ENCODE peak calls at places on chromosomes 1 and 21, in four cellular contexts. V is lung, G is stomach, I is left ventricle myocardium inferior. A is an unnamed sample.

GRCh38 chr21:36845070-36845469 is 121.4 kb downstream of the HLCS start:
- DNase-seq in V (no peak), G (no peak), I (no peak), A (no peak)

GRCh38 chr1:39866767-39867166 is 16.5 kb downstream of the TRIT1 start:
- DNase-seq in V (no peak), G (no peak), I (no peak), A (no peak)

GRCh38 chr1:17061486-17062271 is 7.8 kb upstream of the SDHB start:
- DNase-seq in V (no peak), G (no peak), I (no peak), A (no peak)

GRCh38 chr1:173853074-173853473 is 14.7 kb downstream of the GAS5 start:
- DNase-seq in V (no peak), G (no peak), I (no peak), A (no peak)

GRCh38 chr1:54714881-54715492 is 674 bp upstream of the TTC4 start:
- DNase-seq in V (no peak), G (no peak), I (no peak), A (no peak)

GRCh38 chr1:205144751-205145150 is 23.0 kb upstream of the RBBP5 start:
- DNase-seq in V (no peak), G (no peak), I (no peak), A (no peak)

GRCh38 chr1:41354956-41355355 is 6.3 kb upstream of the FOXO6 start:
- DNase-seq in V (no peak), G (no peak), I (no peak), A (no peak)

GRCh38 chr21:36759348-36760083 is 60.6 kb downstream of the SIM2 start:
- DNase-seq in V (no peak), G (no peak), I (no peak), A (no peak)

GRCh38 chr1:229383961-229384360 is 41.1 kb upstream of the CCSAP start:
- DNase-seq in V (no peak), G (no peak), I (no peak), A (no peak)

GRCh38 chr1:203186446-203187305 is at the start of gene CHI3L1:
- DNase-seq in V (peak), G (no peak), I (no peak), A (no peak)

GRCh38 chr1:201119206-201119814 is 7.1 kb upstream of the CACNA1S start:
- DNase-seq in V (peak), G (peak), I (no peak), A (no peak)

GRCh38 chr1:163046071-163046470 is 23.1 kb upstream of the RGS4 start:
- DNase-seq in V (no peak), G (no peak), I (no peak), A (no peak)

GRCh38 chr1:182408435-182409070 is 8.1 kb upstream of the TEDDM1 start:
- DNase-seq in V (no peak), G (no peak), I (no peak), A (no peak)

GRCh38 chr1:19858894-19859293 is 23.3 kb upstream of the OTUD3 start:
- DNase-seq in V (no peak), G (no peak), I (no peak), A (no peak)

GRCh38 chr1:2589331-2590232 is 3.0 kb downstream of the PRXL2B start:
- DNase-seq in V (no peak), G (no peak), I (no peak), A (no peak)

GRCh38 chr1:21262282-21263051 is 27.8 kb downstream of the ECE1 start:
- DNase-seq in V (no peak), G (peak), I (peak), A (peak)

GRCh38 chr1:46171872-46172271 is 3.0 kb upstream of the TSPAN1 start:
- DNase-seq in V (peak), G (peak), I (no peak), A (no peak)

GRCh38 chr21:34603002-34603709 is 11.8 kb downstream of the RCAN1 start:
- DNase-seq in V (peak), G (peak), I (peak), A (peak)

GRCh38 chr21:31173881-31174555 is 135.7 kb upstream of the KRTAP19-8 start:
- DNase-seq in V (no peak), G (peak), I (peak), A (no peak)

GRCh38 chr1:231162300-231162969 is 577 bp downstream of the TRIM67 start:
- DNase-seq in V (no peak), G (peak), I (no peak), A (no peak)

GRCh38 chr1:27671964-27672749 is at the start of gene IFI6:
- DNase-seq in V (peak), G (peak), I (peak), A (peak)
- TF ChIP-seq CTCF in V (peak), G (peak), I (peak), A (no peak)

DNA sequence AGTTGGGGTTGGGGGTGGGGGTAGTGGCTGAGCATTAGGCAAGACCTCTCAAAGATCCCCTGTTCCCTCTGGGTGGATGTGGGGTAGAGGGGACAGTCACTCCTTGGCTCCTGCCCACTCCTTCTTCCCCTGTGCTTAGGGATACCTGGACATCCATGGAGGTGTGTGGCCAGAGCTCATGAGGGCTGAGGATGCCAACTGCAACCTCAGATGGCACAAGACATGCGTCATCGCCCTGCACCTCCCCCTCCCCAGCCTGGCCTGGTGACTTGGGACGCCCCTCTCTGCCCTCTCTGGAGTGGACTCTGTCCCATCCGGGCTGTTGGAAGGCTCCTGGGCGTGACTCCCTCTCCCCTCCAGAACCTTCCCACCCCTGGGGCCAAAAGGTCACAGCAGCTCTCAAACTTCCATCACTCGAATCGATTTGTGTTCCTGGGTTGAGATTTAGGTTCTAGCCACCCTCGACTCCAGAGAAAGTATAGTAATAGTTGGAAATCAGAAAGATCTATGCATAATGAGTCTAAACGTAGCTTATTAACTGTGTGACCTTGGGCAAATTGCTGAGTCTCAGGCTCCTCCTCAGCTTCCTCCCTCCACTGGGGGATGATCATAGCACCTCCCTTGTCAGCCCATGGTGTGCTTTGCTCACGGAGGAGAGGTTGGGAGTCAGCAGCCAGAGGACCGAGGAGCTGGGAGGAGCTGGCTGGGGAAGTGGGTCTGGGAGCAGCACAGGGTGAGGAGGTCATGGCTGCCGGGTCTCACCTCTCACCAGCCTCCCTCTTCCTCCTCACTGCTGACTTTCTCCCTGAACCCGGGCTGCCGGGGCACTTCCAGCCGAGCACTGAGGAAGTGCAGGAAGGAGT is 2.2 kb upstream of the PTPN7 start:
- DNase-seq in V (no peak), G (no peak), I (no peak), A (no peak)
- H3K27ac ChIP-seq in V (no peak), G (peak), I (no peak), A (no peak)

GRCh38 chr1:11413907-11414495 is 65.0 kb upstream of the DISP3 start:
- DNase-seq in V (no peak), G (no peak), I (no peak), A (no peak)

GRCh38 chr1:11407301-11407994 is 71.5 kb upstream of the DISP3 start:
- DNase-seq in V (no peak), G (no peak), I (no peak), A (no peak)

GRCh38 chr1:11414921-11415538 is 63.9 kb upstream of the DISP3 start:
- DNase-seq in V (no peak), G (no peak), I (no peak), A (no peak)

GRCh38 chr1:11417162-11417561 is 61.8 kb upstream of the DISP3 start:
- DNase-seq in V (no peak), G (no peak), I (no peak), A (no peak)

DNA sequence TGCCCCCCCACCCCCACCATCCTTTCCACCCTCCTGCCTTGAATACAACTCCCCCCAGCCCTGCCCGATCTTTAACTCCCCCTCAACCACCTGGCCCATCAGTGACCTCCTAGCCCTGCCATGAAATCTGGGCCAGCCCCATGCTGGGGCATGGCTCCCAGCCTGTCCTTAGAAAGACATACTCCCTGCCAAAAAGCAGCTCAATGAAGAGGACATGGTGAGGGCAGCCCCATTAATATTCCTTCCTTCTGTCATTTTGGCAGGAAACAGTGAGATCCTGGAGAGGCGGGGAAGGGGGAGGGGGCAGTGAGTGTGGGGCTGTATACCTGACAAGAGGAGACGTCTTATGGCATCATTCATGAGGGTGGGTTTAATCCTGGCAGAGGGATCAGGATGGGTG is 66.8 kb upstream of the DISP3 start:
- DNase-seq in V (no peak), G (no peak), I (no peak), A (no peak)
- TF ChIP-seq CTCF in V (no peak), G (no peak), I (no peak), A (no peak)

GRCh38 chr21:42732033-42732410 is 78.6 kb downstream of the PDE9A start:
- DNase-seq in V (no peak), G (no peak), I (no peak), A (peak)
- H3K27ac ChIP-seq in V (no peak), G (no peak), I (no peak), A (no peak)

GRCh38 chr1:154906621-154907081 is 29.9 kb downstream of the PMVK start:
- DNase-seq in V (no peak), G (peak), I (no peak), A (no peak)
- TF ChIP-seq CTCF in V (no peak), G (no peak), I (peak), A (no peak)

A was measured in coronary artery.